ENCODE peak calls at places on chromosomes 12 and 14, in ten cellular contexts. One of them, this sample, is unnamed.

GRCh38 chr14:20440465-20440864 is 4.5 kb upstream of the KLHL33 start:
- DNase-seq in hepatocyte: no peak
- DNase-seq in psoas muscle: no peak
- DNase-seq in A673: no peak
- DNase-seq in uterus: no peak
- DNase-seq in WERI-Rb-1: no peak
- DNase-seq in AG10803: no peak
- DNase-seq in ovary: no peak
- DNase-seq in AG09319: no peak
- DNase-seq in HFFc6: no peak
- DNase-seq in this sample: no peak

GRCh38 chr12:55745361-55746146 is 2.6 kb downstream of the GDF11 start:
- DNase-seq in hepatocyte: peak
- DNase-seq in psoas muscle: no peak
- DNase-seq in A673: peak
- DNase-seq in uterus: peak
- DNase-seq in WERI-Rb-1: peak
- DNase-seq in AG10803: no peak
- DNase-seq in ovary: peak
- DNase-seq in AG09319: no peak
- DNase-seq in HFFc6: no peak
- DNase-seq in this sample: peak

GRCh38 chr14:55889124-55889523 is 229.1 kb upstream of the PELI2 start:
- DNase-seq in hepatocyte: no peak
- DNase-seq in psoas muscle: no peak
- DNase-seq in A673: no peak
- DNase-seq in uterus: no peak
- DNase-seq in WERI-Rb-1: no peak
- DNase-seq in AG10803: no peak
- DNase-seq in ovary: no peak
- DNase-seq in AG09319: no peak
- DNase-seq in HFFc6: no peak
- DNase-seq in this sample: no peak

GRCh38 chr14:50510157-50510556 is 22.2 kb downstream of the MAP4K5 start:
- DNase-seq in hepatocyte: no peak
- DNase-seq in psoas muscle: no peak
- DNase-seq in A673: no peak
- DNase-seq in uterus: no peak
- DNase-seq in WERI-Rb-1: no peak
- DNase-seq in AG10803: no peak
- DNase-seq in ovary: no peak
- DNase-seq in AG09319: no peak
- DNase-seq in HFFc6: no peak
- DNase-seq in this sample: no peak

GRCh38 chr12:50411051-50411660 is 10.5 kb downstream of the LARP4 start:
- DNase-seq in hepatocyte: no peak
- DNase-seq in psoas muscle: no peak
- DNase-seq in A673: no peak
- DNase-seq in uterus: no peak
- DNase-seq in WERI-Rb-1: no peak
- DNase-seq in AG10803: peak
- DNase-seq in ovary: no peak
- DNase-seq in AG09319: no peak
- DNase-seq in HFFc6: no peak
- DNase-seq in this sample: no peak

GRCh38 chr14:68361231-68361630 is 431.6 kb downstream of the ZFP36L1 start:
- DNase-seq in hepatocyte: no peak
- DNase-seq in psoas muscle: no peak
- DNase-seq in A673: peak
- DNase-seq in uterus: no peak
- DNase-seq in WERI-Rb-1: no peak
- DNase-seq in AG10803: peak
- DNase-seq in ovary: peak
- DNase-seq in AG09319: no peak
- DNase-seq in HFFc6: peak
- DNase-seq in this sample: no peak

GRCh38 chr12:120620624-120621023 is 19.8 kb upstream of the CABP1 start:
- DNase-seq in hepatocyte: peak
- DNase-seq in psoas muscle: no peak
- DNase-seq in A673: no peak
- DNase-seq in uterus: no peak
- DNase-seq in WERI-Rb-1: no peak
- DNase-seq in AG10803: no peak
- DNase-seq in ovary: no peak
- DNase-seq in AG09319: no peak
- DNase-seq in HFFc6: no peak
- DNase-seq in this sample: no peak

GRCh38 chr12:42588981-42589464 is 523 bp downstream of the PRICKLE1 start:
- DNase-seq in hepatocyte: peak
- DNase-seq in psoas muscle: peak
- DNase-seq in A673: peak
- DNase-seq in uterus: peak
- DNase-seq in WERI-Rb-1: peak
- DNase-seq in AG10803: no peak
- DNase-seq in ovary: peak
- DNase-seq in AG09319: no peak
- DNase-seq in HFFc6: no peak
- DNase-seq in this sample: peak

GRCh38 chr12:14066021-14066420 is 84.6 kb upstream of the GRIN2B start:
- DNase-seq in hepatocyte: peak
- DNase-seq in psoas muscle: no peak
- DNase-seq in A673: no peak
- DNase-seq in uterus: no peak
- DNase-seq in WERI-Rb-1: no peak
- DNase-seq in AG10803: no peak
- DNase-seq in ovary: no peak
- DNase-seq in AG09319: no peak
- DNase-seq in HFFc6: no peak
- DNase-seq in this sample: no peak

GRCh38 chr12:54197037-54197909 is 8.5 kb upstream of the SMUG1 start:
- DNase-seq in hepatocyte: no peak
- DNase-seq in psoas muscle: peak
- DNase-seq in A673: peak
- DNase-seq in uterus: no peak
- DNase-seq in WERI-Rb-1: no peak
- DNase-seq in AG10803: peak
- DNase-seq in ovary: no peak
- DNase-seq in AG09319: no peak
- DNase-seq in HFFc6: no peak
- DNase-seq in this sample: no peak

GRCh38 chr12:105935106-105935505 is 203.6 kb downstream of the NUAK1 start:
- DNase-seq in hepatocyte: no peak
- DNase-seq in psoas muscle: no peak
- DNase-seq in A673: no peak
- DNase-seq in uterus: no peak
- DNase-seq in WERI-Rb-1: no peak
- DNase-seq in AG10803: peak
- DNase-seq in ovary: no peak
- DNase-seq in AG09319: no peak
- DNase-seq in HFFc6: no peak
- DNase-seq in this sample: no peak

GRCh38 chr12:124454352-124454725 is 113.1 kb downstream of the NCOR2 start:
- DNase-seq in hepatocyte: no peak
- DNase-seq in psoas muscle: no peak
- DNase-seq in A673: no peak
- DNase-seq in uterus: no peak
- DNase-seq in WERI-Rb-1: no peak
- DNase-seq in AG10803: no peak
- DNase-seq in ovary: no peak
- DNase-seq in AG09319: no peak
- DNase-seq in HFFc6: no peak
- DNase-seq in this sample: no peak

GRCh38 chr12:66164349-66164821 is 5.4 kb downstream of the TMBIM4 start:
- DNase-seq in hepatocyte: no peak
- DNase-seq in psoas muscle: no peak
- DNase-seq in A673: no peak
- DNase-seq in uterus: no peak
- DNase-seq in WERI-Rb-1: no peak
- DNase-seq in AG10803: peak
- DNase-seq in ovary: no peak
- DNase-seq in AG09319: no peak
- DNase-seq in HFFc6: no peak
- DNase-seq in this sample: no peak

GRCh38 chr14:100899841-100900771 is 3.4 kb downstream of the RTL1 start:
- DNase-seq in hepatocyte: peak
- DNase-seq in psoas muscle: no peak
- DNase-seq in A673: no peak
- DNase-seq in uterus: no peak
- DNase-seq in WERI-Rb-1: no peak
- DNase-seq in AG10803: no peak
- DNase-seq in ovary: peak
- DNase-seq in AG09319: no peak
- DNase-seq in HFFc6: no peak
- DNase-seq in this sample: no peak
- TF ChIP-seq CTCF in hepatocyte: no peak
- TF ChIP-seq CTCF in psoas muscle: no peak
- TF ChIP-seq CTCF in A673: no peak
- TF ChIP-seq CTCF in uterus: no peak
- TF ChIP-seq CTCF in WERI-Rb-1: no peak
- TF ChIP-seq CTCF in AG10803: no peak
- TF ChIP-seq CTCF in ovary: no peak
- TF ChIP-seq CTCF in AG09319: no peak
- TF ChIP-seq CTCF in HFFc6: no peak
- TF ChIP-seq CTCF in this sample: no peak

GRCh38 chr12:107131832-107132616 is 38.7 kb upstream of the CRY1 start:
- DNase-seq in hepatocyte: peak
- DNase-seq in psoas muscle: no peak
- DNase-seq in A673: peak
- DNase-seq in uterus: no peak
- DNase-seq in WERI-Rb-1: peak
- DNase-seq in AG10803: peak
- DNase-seq in ovary: no peak
- DNase-seq in AG09319: peak
- DNase-seq in HFFc6: peak
- DNase-seq in this sample: peak
- TF ChIP-seq CTCF in hepatocyte: peak
- TF ChIP-seq CTCF in psoas muscle: peak
- TF ChIP-seq CTCF in A673: peak
- TF ChIP-seq CTCF in uterus: peak
- TF ChIP-seq CTCF in WERI-Rb-1: peak
- TF ChIP-seq CTCF in AG10803: peak
- TF ChIP-seq CTCF in ovary: no peak
- TF ChIP-seq CTCF in AG09319: peak
- TF ChIP-seq CTCF in HFFc6: peak
- TF ChIP-seq CTCF in this sample: peak

GRCh38 chr14:24394275-24394674 is 4.5 kb upstream of the NYNRIN start:
- DNase-seq in hepatocyte: no peak
- DNase-seq in psoas muscle: no peak
- DNase-seq in A673: peak
- DNase-seq in uterus: no peak
- DNase-seq in WERI-Rb-1: no peak
- DNase-seq in AG10803: no peak
- DNase-seq in ovary: no peak
- DNase-seq in AG09319: no peak
- DNase-seq in HFFc6: no peak
- DNase-seq in this sample: no peak
- TF ChIP-seq CTCF in hepatocyte: no peak
- TF ChIP-seq CTCF in psoas muscle: no peak
- TF ChIP-seq CTCF in A673: no peak
- TF ChIP-seq CTCF in uterus: no peak
- TF ChIP-seq CTCF in WERI-Rb-1: peak
- TF ChIP-seq CTCF in AG10803: no peak
- TF ChIP-seq CTCF in ovary: no peak
- TF ChIP-seq CTCF in AG09319: no peak
- TF ChIP-seq CTCF in HFFc6: no peak
- TF ChIP-seq CTCF in this sample: no peak

GRCh38 chr14:75661499-75661814 is 411 bp downstream of the TTLL5 start:
- DNase-seq in hepatocyte: no peak
- DNase-seq in psoas muscle: no peak
- DNase-seq in A673: no peak
- DNase-seq in uterus: no peak
- DNase-seq in WERI-Rb-1: no peak
- DNase-seq in AG10803: no peak
- DNase-seq in ovary: no peak
- DNase-seq in AG09319: no peak
- DNase-seq in HFFc6: no peak
- DNase-seq in this sample: no peak

GRCh38 chr14:75660238-75660629 is 442 bp downstream of the ERG28 start:
- DNase-seq in hepatocyte: no peak
- DNase-seq in psoas muscle: no peak
- DNase-seq in A673: no peak
- DNase-seq in uterus: no peak
- DNase-seq in WERI-Rb-1: no peak
- DNase-seq in AG10803: no peak
- DNase-seq in ovary: no peak
- DNase-seq in AG09319: no peak
- DNase-seq in HFFc6: no peak
- DNase-seq in this sample: no peak

GRCh38 chr14:75662966-75663365 is 1.9 kb downstream of the TTLL5 start:
- DNase-seq in hepatocyte: no peak
- DNase-seq in psoas muscle: no peak
- DNase-seq in A673: no peak
- DNase-seq in uterus: no peak
- DNase-seq in WERI-Rb-1: no peak
- DNase-seq in AG10803: no peak
- DNase-seq in ovary: no peak
- DNase-seq in AG09319: no peak
- DNase-seq in HFFc6: no peak
- DNase-seq in this sample: no peak

GRCh38 chr14:75658957-75659356 is 1.7 kb downstream of the ERG28 start:
- DNase-seq in hepatocyte: no peak
- DNase-seq in psoas muscle: no peak
- DNase-seq in A673: no peak
- DNase-seq in uterus: no peak
- DNase-seq in WERI-Rb-1: no peak
- DNase-seq in AG10803: no peak
- DNase-seq in ovary: no peak
- DNase-seq in AG09319: no peak
- DNase-seq in HFFc6: no peak
- DNase-seq in this sample: no peak

DNA sequence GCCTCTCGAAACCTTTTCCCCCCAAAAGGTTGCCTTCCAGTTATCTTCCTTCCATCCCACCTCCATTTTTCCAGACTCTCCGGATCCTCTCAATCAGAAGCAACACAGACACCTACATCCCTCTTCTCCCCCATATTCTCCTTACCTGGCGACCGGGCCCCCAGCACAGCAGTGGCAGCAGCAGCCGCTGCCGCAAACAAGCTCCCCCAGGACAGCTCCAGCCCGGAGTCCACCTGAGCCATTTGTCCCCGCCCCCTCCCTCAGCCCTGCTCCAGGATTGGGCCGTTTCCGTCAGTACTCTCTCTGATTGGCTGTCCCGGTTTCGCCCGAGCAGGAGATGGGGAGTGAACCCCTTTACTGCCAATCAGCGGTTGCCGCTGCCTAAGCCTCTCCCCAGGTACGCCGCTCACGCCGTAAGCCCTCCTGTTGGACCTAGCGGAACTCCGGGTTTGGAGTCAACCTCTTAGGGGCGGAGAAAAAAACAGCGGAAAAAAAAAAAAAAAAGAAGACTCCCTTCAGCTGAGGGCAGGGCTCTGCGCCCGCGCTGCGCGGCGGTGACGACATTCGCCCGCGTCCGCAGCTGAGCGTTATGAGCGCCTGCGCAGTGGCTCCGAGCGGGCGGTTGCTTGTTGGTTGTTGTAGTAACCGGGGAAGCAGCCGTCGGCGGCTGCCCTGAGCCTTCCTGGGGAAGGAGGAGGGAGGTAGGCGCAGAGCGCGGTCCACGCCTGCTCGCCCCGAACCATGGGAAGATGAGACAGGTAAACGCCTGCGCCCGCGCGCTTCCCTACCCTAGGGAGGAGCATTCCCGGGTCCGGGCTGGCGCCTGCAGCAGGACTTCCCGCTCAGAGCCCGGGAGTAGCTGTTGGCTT is at the start of the genes ERG28 and TTLL5:
- DNase-seq in hepatocyte: peak
- DNase-seq in psoas muscle: peak
- DNase-seq in A673: peak
- DNase-seq in uterus: peak
- DNase-seq in WERI-Rb-1: peak
- DNase-seq in AG10803: peak
- DNase-seq in ovary: peak
- DNase-seq in AG09319: peak
- DNase-seq in HFFc6: peak
- DNase-seq in this sample: peak
- TF ChIP-seq CTCF in hepatocyte: no peak
- TF ChIP-seq CTCF in psoas muscle: no peak
- TF ChIP-seq CTCF in A673: no peak
- TF ChIP-seq CTCF in uterus: peak
- TF ChIP-seq CTCF in WERI-Rb-1: no peak
- TF ChIP-seq CTCF in AG10803: no peak
- TF ChIP-seq CTCF in ovary: no peak
- TF ChIP-seq CTCF in AG09319: no peak
- TF ChIP-seq CTCF in HFFc6: no peak
- TF ChIP-seq CTCF in this sample: no peak

This sample was measured in neural crest cell.